ENCODE peak calls at places on chromosomes 13 and 19, in ten cellular contexts. N, G, I, C, J, M, D, S, Z and E are unnamed samples. For H3K4me1, the result is how much of the 10 kb centered on the place peaks cover.

GRCh38 chr19:30131246-30131645 is 189.2 kb downstream of the URI1 start:
- DNase-seq in N (no peak), G (no peak), I (no peak), C (no peak), J (no peak), M (no peak), D (no peak), S (no peak), Z (no peak), E (no peak)

GRCh38 chr13:101065314-101065713 is 351.0 kb downstream of the NALCN start:
- DNase-seq in N (no peak), G (no peak), I (no peak), C (no peak), J (no peak), M (no peak), D (no peak), S (no peak), Z (no peak), E (no peak)

GRCh38 chr13:44664308-44664707 is 88.2 kb upstream of the TSC22D1 start:
- DNase-seq in N (no peak), G (no peak), I (no peak), C (no peak), J (no peak), M (no peak), D (no peak), S (no peak), Z (no peak), E (no peak)

GRCh38 chr19:31357315-31357673 is 8.1 kb upstream of the TSHZ3 start:
- DNase-seq in N (no peak), G (no peak), I (no peak), C (no peak), J (no peak), M (no peak), D (no peak), S (no peak), Z (no peak), E (no peak)

GRCh38 chr19:13935765-13936486 is 2.3 kb downstream of the PODNL1 start:
- DNase-seq in N (no peak), G (peak), I (no peak), C (peak), J (no peak), M (no peak), D (no peak), S (no peak), Z (no peak), E (no peak)

GRCh38 chr13:20356437-20356836 is 124.3 kb upstream of the GJB6 start:
- DNase-seq in N (no peak), G (no peak), I (no peak), C (no peak), J (no peak), M (no peak), D (no peak), S (no peak), Z (no peak), E (no peak)

GRCh38 chr19:37654118-37654517 is 1.1 kb downstream of the ZFP30 start:
- DNase-seq in N (no peak), G (peak), I (no peak), C (no peak), J (no peak), M (no peak), D (no peak), S (no peak), Z (peak), E (no peak)

GRCh38 chr19:4061178-4061682 is 5.5 kb downstream of the ZBTB7A start:
- DNase-seq in N (peak), G (no peak), I (no peak), C (peak), J (no peak), M (no peak), D (peak), S (peak), Z (peak), E (no peak)

GRCh38 chr19:13053761-13054604 is 48.7 kb downstream of the LYL1 start:
- DNase-seq in N (peak), G (peak), I (no peak), C (peak), J (no peak), M (no peak), D (peak), S (peak), Z (peak), E (no peak)

GRCh38 chr19:16594131-16594586 is 21.9 kb upstream of the SLC35E1 start:
- DNase-seq in N (no peak), G (no peak), I (no peak), C (no peak), J (no peak), M (peak), D (no peak), S (no peak), Z (no peak), E (peak)

GRCh38 chr19:17938092-17938845 is 5.5 kb downstream of the CCDC124 start:
- DNase-seq in N (peak), G (peak), I (peak), C (peak), J (no peak), M (peak), D (peak), S (peak), Z (peak), E (peak)

GRCh38 chr19:49639401-49640112 is 386 bp downstream of the RRAS start:
- DNase-seq in N (no peak), G (no peak), I (no peak), C (no peak), J (no peak), M (no peak), D (peak), S (no peak), Z (no peak), E (no peak)

GRCh38 chr13:47281981-47282380 is 385.1 kb upstream of the HTR2A start:
- DNase-seq in N (no peak), G (no peak), I (no peak), C (no peak), J (no peak), M (no peak), D (no peak), S (no peak), Z (no peak), E (no peak)

GRCh38 chr19:47176627-47177090 is 46.0 kb downstream of the SAE1 start:
- DNase-seq in N (no peak), G (no peak), I (peak), C (no peak), J (no peak), M (peak), D (no peak), S (no peak), Z (peak), E (no peak)

GRCh38 chr13:54614729-54615128 is 1586.1 kb downstream of the OLFM4 start:
- DNase-seq in N (no peak), G (no peak), I (no peak), C (no peak), J (no peak), M (no peak), D (no peak), S (no peak), Z (no peak), E (no peak)

GRCh38 chr13:110392510-110393233 is 85.6 kb downstream of the COL4A2 start:
- DNase-seq in N (no peak), G (peak), I (no peak), C (no peak), J (no peak), M (no peak), D (no peak), S (no peak), Z (no peak), E (no peak)

GRCh38 chr19:16324384-16325160 is at the start of gene KLF2:
- DNase-seq in N (peak), G (peak), I (peak), C (peak), J (peak), M (peak), D (peak), S (peak), Z (peak), E (peak)

GRCh38 chr19:42248270-42249148 is 6.1 kb upstream of the GSK3A start:
- DNase-seq in N (no peak), G (no peak), I (no peak), C (no peak), J (no peak), M (no peak), D (no peak), S (no peak), Z (no peak), E (no peak)

GRCh38 chr13:99651016-99651415 is 149.7 kb downstream of the TM9SF2 start:
- DNase-seq in N (no peak), G (no peak), I (no peak), C (no peak), J (no peak), M (no peak), D (no peak), S (no peak), Z (no peak), E (no peak)

GRCh38 chr19:14505488-14506239 is 9.7 kb upstream of the GIPC1 start:
- DNase-seq in N (peak), G (peak), I (peak), C (peak), J (no peak), M (peak), D (peak), S (no peak), Z (peak), E (peak)

GRCh38 chr13:37618554-37618953 is 20.0 kb upstream of the POSTN start:
- DNase-seq in N (no peak), G (no peak), I (no peak), C (no peak), J (no peak), M (no peak), D (no peak), S (no peak), Z (no peak), E (no peak)

GRCh38 chr19:10514211-10515145 is 2.8 kb downstream of the S1PR5 start:
- DNase-seq in N (no peak), G (peak), I (peak), C (peak), J (no peak), M (no peak), D (no peak), S (no peak), Z (no peak), E (peak)

GRCh38 chr13:95643814-95644598 is 500 bp downstream of the DZIP1 start:
- DNase-seq in N (no peak), G (peak), I (no peak), C (peak), J (no peak), M (no peak), D (no peak), S (peak), Z (peak), E (no peak)

GRCh38 chr13:51614350-51614786 is 30.1 kb downstream of the WDFY2 start:
- DNase-seq in N (no peak), G (peak), I (peak), C (no peak), J (no peak), M (peak), D (peak), S (no peak), Z (no peak), E (peak)

GRCh38 chr13:109211616-109212015 is 574.8 kb downstream of the IRS2 start:
- DNase-seq in N (no peak), G (peak), I (no peak), C (no peak), J (no peak), M (no peak), D (no peak), S (no peak), Z (peak), E (no peak)

DNA sequence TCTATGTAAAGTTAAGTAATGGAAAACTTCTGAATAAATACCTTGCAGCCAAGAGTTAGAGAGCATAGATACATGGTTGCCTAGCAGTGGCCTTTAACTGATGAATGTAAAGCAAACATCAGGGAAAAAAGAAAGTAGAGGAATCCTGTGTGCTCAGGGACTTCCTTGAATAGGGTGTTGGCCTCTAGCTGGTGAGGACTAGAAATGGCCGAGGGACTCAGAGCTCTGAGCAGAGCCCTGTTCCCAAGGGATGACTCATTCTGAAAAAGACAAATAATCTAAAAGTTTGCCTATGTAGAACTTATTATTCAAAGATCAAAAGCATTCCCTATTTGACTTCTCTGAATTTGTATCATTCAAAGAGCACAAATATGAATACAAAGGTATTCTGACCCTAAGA is 135.7 kb downstream of the MIPEP start:
- DNase-seq in N (no peak), G (no peak), I (no peak), C (peak), J (no peak), M (no peak), D (no peak), S (no peak), Z (peak), E (no peak)
- H3K4me1 ChIP-seq in N (under half), G (under half), I (under half), C (under half), J (under half), M (under half), D (under half), S (under half), Z (under half), E (under half)

GRCh38 chr13:33891196-33891742 is 73.3 kb downstream of the RFC3 start:
- DNase-seq in N (no peak), G (no peak), I (no peak), C (no peak), J (no peak), M (no peak), D (no peak), S (no peak), Z (no peak), E (no peak)
- H3K4me3 ChIP-seq in N (no peak), G (no peak), I (no peak), C (no peak), J (no peak), M (no peak), D (no peak), S (no peak), Z (no peak), E (no peak)

GRCh38 chr19:6232567-6232966 is 47.2 kb downstream of the MLLT1 start:
- DNase-seq in N (no peak), G (no peak), I (no peak), C (no peak), J (no peak), M (no peak), D (no peak), S (no peak), Z (peak), E (no peak)

GRCh38 chr19:6233827-6234511 is 45.8 kb downstream of the MLLT1 start:
- DNase-seq in N (peak), G (peak), I (no peak), C (no peak), J (no peak), M (no peak), D (peak), S (peak), Z (no peak), E (no peak)

GRCh38 chr19:6233051-6233826 is 46.5 kb downstream of the MLLT1 start:
- DNase-seq in N (peak), G (no peak), I (no peak), C (no peak), J (no peak), M (no peak), D (peak), S (peak), Z (no peak), E (no peak)

GRCh38 chr19:6235031-6235951 is 44.5 kb downstream of the MLLT1 start:
- DNase-seq in N (no peak), G (peak), I (no peak), C (no peak), J (no peak), M (no peak), D (no peak), S (peak), Z (no peak), E (no peak)

GRCh38 chr19:6234527-6234926 is 45.2 kb downstream of the MLLT1 start:
- DNase-seq in N (no peak), G (peak), I (no peak), C (no peak), J (no peak), M (no peak), D (no peak), S (no peak), Z (no peak), E (no peak)
- H3K27ac ChIP-seq in N (peak), G (no peak), I (no peak), C (no peak), J (peak), M (no peak), D (peak), S (peak), Z (no peak), E (no peak)

GRCh38 chr13:89584058-89584457 is 1763.4 kb upstream of the MIR17HG start:
- DNase-seq in N (no peak), G (peak), I (no peak), C (no peak), J (no peak), M (no peak), D (no peak), S (no peak), Z (no peak), E (no peak)
- H3K4me1 ChIP-seq in N (under half), G (under half), I (under half), C (under half), J (under half), M (under half), D (under half), S (under half), Z (under half), E (under half)

GRCh38 chr13:39910833-39911232 is 255.4 kb downstream of the COG6 start:
- DNase-seq in N (no peak), G (no peak), I (no peak), C (no peak), J (no peak), M (no peak), D (peak), S (peak), Z (peak), E (no peak)
- H3K4me3 ChIP-seq in N (no peak), G (no peak), I (no peak), C (no peak), J (no peak), M (no peak), D (no peak), S (no peak), Z (no peak), E (no peak)

DNA sequence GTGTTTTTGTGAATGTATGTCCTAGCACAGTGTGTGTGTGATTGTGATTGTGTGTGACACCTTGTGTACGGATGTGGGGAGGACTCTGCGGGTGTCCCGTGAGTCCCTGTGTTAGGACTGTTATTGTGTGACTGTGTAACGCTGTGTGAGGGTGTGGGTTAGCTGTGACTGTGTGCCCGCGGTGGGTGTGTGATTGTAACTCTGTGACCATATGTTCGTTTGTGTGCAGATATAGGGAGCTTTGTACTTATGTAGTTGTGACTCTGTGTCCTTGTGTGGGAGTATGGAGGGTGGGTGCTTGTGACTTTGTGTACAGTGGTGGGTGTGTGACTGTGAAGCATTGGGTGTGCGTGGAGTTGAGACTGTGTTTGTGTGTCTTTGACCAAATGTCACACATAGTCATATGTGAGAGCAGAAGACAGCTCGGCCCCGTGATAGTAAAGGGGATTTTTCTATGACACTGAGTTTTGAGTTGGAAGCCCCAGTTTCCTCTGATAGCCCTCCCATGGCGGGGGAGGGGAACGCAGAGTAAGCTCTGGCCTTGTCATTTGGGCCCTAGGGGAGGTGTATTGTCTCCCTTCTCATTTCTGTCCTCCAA is 949 bp upstream of the ZNF260 start:
- DNase-seq in N (no peak), G (peak), I (no peak), C (peak), J (no peak), M (no peak), D (no peak), S (no peak), Z (peak), E (no peak)
- H3K27ac ChIP-seq in N (peak), G (peak), I (peak), C (peak), J (peak), M (peak), D (peak), S (peak), Z (peak), E (peak)